ENCODE peak calls at places on chromosomes 7 and 10, in five cellular contexts. C, L, A, S and R are unnamed samples.

GRCh38 chr10:103155485-103156085 is 37.5 kb downstream of the NT5C2 start:
- DNase-seq in S (no peak), L (no peak), C (no peak), A (no peak), R (no peak)

GRCh38 chr10:133026171-133026570 is 61.6 kb upstream of the ADGRA1 start:
- DNase-seq in C (no peak), L (no peak), S (no peak), A (no peak), R (no peak)

GRCh38 chr10:60646966-60647796 is 131.1 kb upstream of the CDK1 start:
- DNase-seq in A (no peak), C (peak; percentile 58), S (peak; percentile 31), L (peak; percentile 36), R (no peak)

GRCh38 chr10:86793696-86794095 is 37.3 kb downstream of the BMPR1A start:
- DNase-seq in A (no peak), C (no peak), S (no peak), L (no peak), R (no peak)

GRCh38 chr7:36299882-36300341 is 89.8 kb upstream of the ANLN start:
- DNase-seq in L (no peak), A (no peak), C (no peak), S (no peak), R (no peak)

GRCh38 chr7:110775046-110775445 is 315.9 kb upstream of the LRRN3 start:
- DNase-seq in L (peak; percentile 11), C (no peak), A (no peak), S (no peak), R (no peak)

GRCh38 chr7:23076774-23077173 is 28.8 kb upstream of the KLHL7 start:
- DNase-seq in A (no peak), L (no peak), C (no peak), S (no peak), R (no peak)

GRCh38 chr10:87546221-87546620 is 41.5 kb downstream of the MINPP1 start:
- DNase-seq in S (no peak), A (no peak), C (no peak), L (no peak), R (no peak)

GRCh38 chr7:55545496-55545895 is 26.8 kb downstream of the VOPP1 start:
- DNase-seq in A (no peak), S (no peak), C (no peak), L (no peak), R (no peak)

GRCh38 chr10:43960981-43961380 is 312.3 kb upstream of the ZNF32 start:
- DNase-seq in C (no peak), L (no peak), S (no peak), A (no peak), R (no peak)

GRCh38 chr7:139242741-139243281 is 11.8 kb downstream of the UBN2 start:
- DNase-seq in L (no peak), A (no peak), S (no peak), C (no peak), R (no peak)

GRCh38 chr7:85074992-85075391 is 111.9 kb downstream of the SEMA3D start:
- DNase-seq in C (no peak), A (no peak), L (no peak), S (no peak), R (no peak)

GRCh38 chr7:89714131-89714530 is 440.1 kb upstream of the STEAP1 start:
- DNase-seq in A (no peak), C (no peak), L (no peak), S (no peak), R (no peak)

GRCh38 chr10:32877915-32878314 is 80.1 kb downstream of the ITGB1 start:
- DNase-seq in S (no peak), A (no peak), L (no peak), C (no peak), R (no peak)

GRCh38 chr7:116525298-116525912 is 569 bp downstream of the CAV1 start:
- DNase-seq in L (no peak), C (no peak), A (no peak), S (no peak), R (no peak)

GRCh38 chr10:110497438-110498086 is at the start of gene DUSP5:
- DNase-seq in C (peak; percentile 97), A (peak; percentile 84), L (peak; percentile 88), S (peak; percentile 68), R (peak; percentile 89)

GRCh38 chr10:90930971-90931841 is 10.3 kb upstream of the ANKRD1 start:
- DNase-seq in A (no peak), C (no peak), L (peak; percentile 87), S (no peak), R (no peak)

GRCh38 chr10:4083509-4084003 is 298.5 kb upstream of the KLF6 start:
- DNase-seq in L (no peak), S (no peak), A (no peak), C (no peak), R (no peak)

GRCh38 chr10:116708386-116708785 is 34.0 kb downstream of the HSPA12A start:
- DNase-seq in A (no peak), C (no peak), S (no peak), L (no peak), R (no peak)

GRCh38 chr7:155402941-155403340 is 55.0 kb upstream of the EN2 start:
- DNase-seq in C (no peak), L (no peak), A (no peak), S (no peak), R (no peak)

GRCh38 chr10:114520453-114520852 is 116.2 kb upstream of the AFAP1L2 start:
- DNase-seq in A (no peak), S (no peak), L (no peak), C (no peak), R (no peak)

GRCh38 chr7:5351508-5352265 is 68.9 kb downstream of the SLC29A4 start:
- DNase-seq in S (no peak), L (no peak), A (no peak), C (no peak), R (no peak)

GRCh38 chr10:73911553-73912004 is 647 bp downstream of the PLAU start:
- DNase-seq in L (no peak), S (no peak), A (no peak), C (peak; percentile 18), R (no peak)